ENCODE peak calls at places on chromosomes 12 and 14, in eight cellular contexts. F is hepatocyte; E is trophoblast cell; C is mammary epithelial cell; Q is GM23338; G is IMR-90; B is right lobe of liver; X is CD4-positive, CD25-positive, alpha-beta regulatory T cell. I is an unnamed sample.
A peak's percentile ranks its signal among the peaks of the same experiment; 100 is the strongest.

GRCh38 chr12:4849024-4849594 is 60.6 kb upstream of the KCNA1 start:
- DNase-seq in G (peak; percentile 48), B (no peak), E (peak; percentile 45), X (no peak), C (peak; percentile 3), Q (peak; percentile 35), F (peak; percentile 57), I (peak; percentile 67)

GRCh38 chr12:131133015-131133905 is 179.6 kb downstream of the ADGRD1 start:
- DNase-seq in Q (no peak), G (no peak), B (peak; percentile 34), F (no peak), X (no peak), E (peak; percentile 33), C (no peak), I (no peak)

GRCh38 chr12:64672925-64673409 is 62.7 kb downstream of the RASSF3 start:
- DNase-seq in B (peak; percentile 60), Q (no peak), F (peak; percentile 58), E (no peak), G (peak; percentile 66), C (peak; percentile 41), X (peak; percentile 40), I (no peak)

GRCh38 chr14:49988080-49988990 is 95.5 kb downstream of the ARF6 start:
- DNase-seq in G (no peak), X (no peak), C (no peak), E (no peak), B (no peak), Q (no peak), F (no peak), I (no peak)

GRCh38 chr14:23869078-23869719 is 84.4 kb upstream of the DHRS4 start:
- DNase-seq in B (no peak), Q (no peak), E (no peak), F (no peak), X (no peak), G (no peak), C (no peak), I (no peak)

GRCh38 chr12:79317184-79317847 is 373.4 kb downstream of the PAWR start:
- DNase-seq in B (no peak), G (no peak), F (no peak), C (no peak), X (no peak), E (peak; percentile 58), Q (no peak), I (no peak)

GRCh38 chr14:104224516-104225281 is 86.3 kb downstream of the KIF26A start:
- DNase-seq in F (peak; percentile 48), Q (peak; percentile 77), X (no peak), E (no peak), G (no peak), C (no peak), B (no peak), I (peak; percentile 87)

GRCh38 chr12:69687390-69687789 is 11.7 kb downstream of the BEST3 start:
- DNase-seq in G (no peak), E (peak; percentile 8), B (no peak), X (no peak), Q (no peak), F (no peak), C (no peak), I (no peak)

GRCh38 chr12:29306267-29306666 is 74.7 kb downstream of the ERGIC2 start:
- DNase-seq in C (no peak), G (no peak), E (no peak), Q (no peak), F (no peak), B (no peak), X (no peak), I (no peak)

GRCh38 chr14:68464716-68465115 is 328.2 kb downstream of the ZFP36L1 start:
- DNase-seq in E (no peak), Q (no peak), G (peak; percentile 64), F (no peak), C (peak; percentile 86), B (no peak), X (no peak), I (no peak)

GRCh38 chr12:103588680-103589079 is 1.6 kb downstream of the STAB2 start:
- DNase-seq in F (no peak), E (no peak), G (no peak), C (no peak), B (no peak), Q (no peak), X (no peak), I (no peak)

GRCh38 chr12:57435288-57435687 is 704 bp downstream of the INHBC start:
- DNase-seq in F (no peak), E (no peak), X (no peak), B (no peak), C (no peak), Q (no peak), G (no peak), I (no peak)

GRCh38 chr12:115569694-115570093 is 707.8 kb downstream of the MED13L start:
- DNase-seq in Q (peak; percentile 18), F (no peak), X (no peak), B (no peak), G (no peak), E (no peak), C (no peak), I (no peak)
- H3K27ac ChIP-seq in Q (no peak overlapping the region), F (no peak overlapping the region), X (no peak overlapping the region), B (no peak overlapping the region), G (no peak overlapping the region), E (no peak overlapping the region), C (no peak overlapping the region), I (no peak overlapping the region)

GRCh38 chr14:39050389-39050788 is 52.6 kb downstream of the SEC23A start:
- DNase-seq in Q (no peak), F (peak; percentile 53), G (peak; percentile 85), B (no peak), X (no peak), C (peak; percentile 88), E (peak; percentile 36), I (no peak)

GRCh38 chr14:39060818-39061437 is 42.1 kb downstream of the SEC23A start:
- DNase-seq in E (no peak), B (no peak), C (no peak), X (no peak), G (no peak), F (no peak), Q (no peak), I (peak; percentile 59)

DNA sequence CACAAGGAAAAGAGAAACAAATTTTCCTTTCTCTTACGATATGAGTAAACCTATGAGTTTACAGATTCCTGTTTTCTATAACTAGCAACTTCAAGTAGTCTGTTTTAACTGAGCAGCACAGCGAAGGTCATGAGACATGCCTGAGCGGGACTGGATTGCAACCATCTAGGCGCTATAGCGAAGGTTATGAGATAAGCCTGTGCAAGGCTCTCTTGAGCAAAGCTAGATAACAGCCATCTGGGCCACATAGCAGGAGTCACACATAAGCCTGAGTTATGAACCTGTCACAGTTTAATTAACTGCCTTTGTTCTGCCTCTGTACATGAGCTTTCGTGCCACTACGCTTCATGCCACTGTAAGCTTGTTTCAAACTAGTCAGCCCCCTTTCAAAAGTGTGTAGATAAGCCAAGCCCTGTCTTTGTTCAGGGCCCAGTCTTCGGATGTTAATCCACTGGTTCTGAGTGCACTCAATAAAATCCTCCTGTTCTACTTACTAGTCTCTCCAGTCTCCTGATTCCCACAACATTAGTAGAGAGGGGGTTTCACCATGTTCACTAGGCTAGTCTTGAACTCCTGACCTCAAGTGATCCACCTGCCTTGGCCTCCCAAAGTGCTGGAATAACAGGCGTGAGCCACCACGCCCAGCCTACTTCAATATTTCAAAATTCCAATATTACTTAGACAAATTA is 47.1 kb downstream of the SEC23A start:
- DNase-seq in F (no peak), G (no peak), X (no peak), C (no peak), B (no peak), E (no peak), Q (peak; percentile 5), I (peak; percentile 64)
- H3K4me3 ChIP-seq in F (no peak overlapping the region), G (no peak overlapping the region), X (no peak overlapping the region), C (no peak overlapping the region), B (no peak overlapping the region), E (no peak overlapping the region), Q (no peak overlapping the region), I (no peak overlapping the region)

DNA sequence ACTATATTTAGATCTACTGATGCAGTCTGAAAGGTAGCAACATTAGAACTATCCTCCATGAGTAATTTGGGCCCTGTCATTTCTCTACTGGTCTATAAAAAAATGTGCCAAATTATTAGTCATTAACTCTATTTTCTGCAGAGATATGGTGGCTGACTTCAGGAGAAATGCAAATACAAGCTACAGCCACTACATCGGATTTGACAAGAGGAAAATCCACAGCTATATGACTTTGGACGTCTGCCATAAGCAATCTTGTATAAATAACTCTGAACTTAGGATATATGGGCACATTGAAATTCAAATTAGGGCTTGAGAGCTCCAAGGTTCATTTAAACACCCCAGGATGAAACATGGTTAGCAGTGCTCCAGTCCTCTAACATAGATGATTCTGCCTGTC is 983.0 kb upstream of the LRFN5 start:
- DNase-seq in B (no peak), E (no peak), G (no peak), F (no peak), C (no peak), Q (no peak), X (no peak), I (no peak)
- H3K27ac ChIP-seq in B (no peak overlapping the region), E (no peak overlapping the region), G (no peak overlapping the region), F (no peak overlapping the region), C (no peak overlapping the region), Q (no peak overlapping the region), X (no peak overlapping the region), I (no peak overlapping the region)

GRCh38 chr14:61281186-61281676 is at the start of gene TMEM30B:
- DNase-seq in G (no peak), B (peak; percentile 72), F (peak; percentile 89), E (peak; percentile 89), C (peak; percentile 87), Q (peak; percentile 96), X (peak; percentile 30), I (no peak)
- H3K4me3 ChIP-seq in G (peak within 1 kb of the TSS; percentile 22), B (peak within 1 kb of the TSS; percentile 52), F (peak within 1 kb of the TSS; percentile 18), E (peak within 1 kb of the TSS; percentile 76), C (peak within 1 kb of the TSS; percentile 59), Q (peak within 1 kb of the TSS; percentile 68), X (peak within 1 kb of the TSS; percentile 7), I (no peak within 1 kb of the TSS)

DNA sequence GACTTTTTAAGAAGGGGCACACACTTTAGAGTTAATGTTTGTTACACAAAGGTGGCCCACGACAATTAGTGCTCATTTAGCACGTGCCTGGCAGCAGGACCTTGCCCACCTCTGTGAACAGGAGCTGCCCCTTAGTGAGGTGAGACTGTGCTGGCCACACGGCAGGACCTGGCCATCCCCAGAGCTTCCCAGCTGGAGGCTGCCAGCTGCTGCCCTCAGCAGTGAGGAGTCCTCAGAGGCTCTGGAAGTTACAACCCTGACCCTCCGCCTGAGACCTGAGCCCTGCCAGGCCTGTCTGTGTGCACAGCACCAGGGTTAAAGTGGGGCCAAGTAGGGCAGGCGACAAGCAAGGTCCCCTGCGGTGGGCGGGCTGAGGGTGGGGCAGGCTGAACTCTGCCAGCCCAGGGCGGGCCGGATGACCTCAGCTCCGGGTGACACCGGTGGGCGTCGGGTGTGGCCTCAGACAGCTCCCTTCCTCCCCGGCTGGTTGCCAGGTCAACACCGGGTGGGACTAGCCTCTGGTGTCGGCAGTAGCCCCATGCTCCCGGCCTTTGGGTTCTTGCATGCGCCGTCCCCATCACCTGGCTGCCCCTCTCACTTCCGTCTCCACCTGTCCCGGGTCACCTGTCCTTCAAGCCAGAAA is 9.2 kb upstream of the LBHD2 start:
- DNase-seq in F (peak; percentile 75), B (peak; percentile 69), Q (peak; percentile 57), X (peak; percentile 18), E (peak; percentile 25), G (no peak), C (no peak), I (no peak)
- H3K27ac ChIP-seq in F (peak overlapping the region; percentile 63), B (no peak overlapping the region), Q (no peak overlapping the region), X (no peak overlapping the region), E (no peak overlapping the region), G (no peak overlapping the region), C (no peak overlapping the region), I (no peak overlapping the region)

I was measured in Karpas-422.